ENCODE peak calls at places on chromosomes 11 and 22, in ten cellular contexts. O is HCT116, I is pancreas, J is AG09309, M is astrocyte of the spinal cord, W is adrenal gland, T is kidney, H is right lobe of liver, A is coronary artery, G is MM.1S. U is an unnamed sample.

GRCh38 chr11:2795491-2795991 is 90.0 kb downstream of the CDKN1C start:
- DNase-seq in G (no peak), I (peak; percentile 19), W (peak; percentile 1), H (no peak), J (no peak), M (no peak), A (peak; percentile 65), T (peak; percentile 65), O (no peak), U (no peak)

GRCh38 chr11:131195801-131196517 is 174.5 kb upstream of the NTM start:
- DNase-seq in O (no peak), H (no peak), M (peak; percentile 37), A (no peak), I (peak; percentile 67), J (peak; percentile 4), T (no peak), G (no peak), W (peak; percentile 71), U (peak; percentile 64)

GRCh38 chr11:76694664-76695063 is 24.1 kb upstream of the LRRC32 start:
- DNase-seq in J (peak; percentile 38), T (no peak), H (no peak), G (no peak), O (no peak), M (peak; percentile 83), W (no peak), I (no peak), A (no peak), U (no peak)

GRCh38 chr11:14189874-14190273 is 169.1 kb downstream of the RRAS2 start:
- DNase-seq in A (peak; percentile 79), T (no peak), I (no peak), W (peak; percentile 40), O (no peak), H (no peak), G (no peak), J (no peak), M (no peak), U (no peak)

GRCh38 chr11:17743808-17744119 is 9.2 kb downstream of the KCNC1 start:
- DNase-seq in H (no peak), O (no peak), I (no peak), W (no peak), T (peak; percentile 38), A (no peak), M (peak; percentile 41), J (no peak), G (no peak), U (no peak)

GRCh38 chr22:37088750-37089408 is 20.6 kb downstream of the TMPRSS6 start:
- DNase-seq in I (no peak), T (no peak), A (no peak), H (no peak), W (no peak), J (no peak), O (no peak), G (no peak), M (no peak), U (no peak)

GRCh38 chr11:2902784-2903671 is 17.5 kb upstream of the CDKN1C start:
- DNase-seq in M (no peak), J (no peak), A (no peak), G (no peak), I (no peak), O (no peak), H (peak; percentile 82), W (no peak), T (no peak), U (no peak)

GRCh38 chr11:131217313-131218297 is 152.8 kb upstream of the NTM start:
- DNase-seq in M (no peak), A (no peak), G (no peak), T (no peak), H (no peak), W (no peak), I (no peak), J (no peak), O (no peak), U (no peak)

GRCh38 chr11:84800755-84801346 is 826.3 kb downstream of the DLG2 start:
- DNase-seq in M (peak; percentile 51), J (peak; percentile 28), O (peak; percentile 12), T (no peak), G (no peak), W (no peak), A (no peak), I (no peak), H (no peak), U (no peak)

GRCh38 chr11:7353100-7353499 is 101.4 kb downstream of the SYT9 start:
- DNase-seq in J (no peak), G (peak; percentile 48), A (no peak), W (peak; percentile 12), I (no peak), O (peak; percentile 22), M (no peak), H (no peak), T (peak; percentile 29), U (no peak)

GRCh38 chr11:72954860-72955259 is 140.6 kb downstream of the ATG16L2 start:
- DNase-seq in O (no peak), H (no peak), A (no peak), J (no peak), W (no peak), T (no peak), G (no peak), I (no peak), M (no peak), U (no peak)

GRCh38 chr11:124467376-124468061 is 22.0 kb upstream of the OR8B8 start:
- DNase-seq in J (no peak), I (no peak), T (no peak), O (no peak), M (no peak), A (no peak), W (no peak), H (no peak), G (no peak), U (no peak)

GRCh38 chr22:21032843-21033688 is 705 bp upstream of the SLC7A4 start:
- DNase-seq in H (no peak), M (no peak), O (no peak), I (no peak), J (no peak), G (no peak), A (no peak), W (no peak), T (no peak), U (no peak)

GRCh38 chr11:110106713-110107274 is 13.6 kb downstream of the ZC3H12C start:
- DNase-seq in O (no peak), W (no peak), T (no peak), I (no peak), J (no peak), G (no peak), A (no peak), H (no peak), M (no peak), U (no peak)

GRCh38 chr11:133078591-133079179 is 453.6 kb downstream of the OPCML start:
- DNase-seq in O (no peak), M (peak; percentile 30), H (no peak), W (peak; percentile 38), T (no peak), I (peak; percentile 51), A (no peak), J (no peak), G (peak; percentile 61), U (peak; percentile 12)

GRCh38 chr11:108009497-108010360 is 1.0 kb downstream of the CUL5 start:
- DNase-seq in O (no peak), A (no peak), I (no peak), T (no peak), G (no peak), J (no peak), W (peak; percentile 23), M (peak; percentile 25), H (no peak), U (no peak)

GRCh38 chr11:98679673-98680072 is 341.1 kb upstream of the CNTN5 start:
- DNase-seq in A (no peak), T (no peak), H (no peak), M (no peak), I (no peak), O (no peak), G (no peak), W (no peak), J (no peak), U (no peak)

GRCh38 chr11:44954051-44954906 is 3.6 kb upstream of the TP53I11 start:
- DNase-seq in T (no peak), M (no peak), O (no peak), J (no peak), A (no peak), G (no peak), I (no peak), H (no peak), W (no peak), U (no peak)

GRCh38 chr11:107259826-107260225 is 197.8 kb downstream of the CWF19L2 start:
- DNase-seq in G (no peak), O (no peak), A (no peak), I (no peak), J (no peak), W (peak; percentile 35), M (no peak), T (no peak), H (no peak), U (no peak)

GRCh38 chr11:116454020-116454645 is 318.7 kb downstream of the BUD13 start:
- DNase-seq in M (peak; percentile 18), G (peak; percentile 41), H (peak; percentile 41), T (no peak), O (no peak), I (no peak), W (peak; percentile 47), J (peak; percentile 8), A (no peak), U (no peak)
- TF ChIP-seq CTCF in M (peak; percentile 50), G (peak; percentile 64), H (peak; percentile 54), T (peak; percentile 77), O (peak; percentile 61), I (no peak), W (peak; percentile 59), J (peak; percentile 70), A (no peak), U (peak; percentile 53)

GRCh38 chr22:46066691-46067090 is 83.6 kb upstream of the PPARA start:
- DNase-seq in A (peak; percentile 62), O (no peak), J (no peak), I (peak; percentile 28), W (no peak), G (no peak), T (peak; percentile 37), H (peak; percentile 10), M (peak; percentile 36), U (no peak)
- H3K4me3 ChIP-seq in A (peak overlapping the region; percentile 61), O (peak overlapping the region; percentile 37), J (peak overlapping the region; percentile 35), I (peak overlapping the region; percentile 78), W (no peak overlapping the region), G (no peak overlapping the region), T (peak overlapping the region; percentile 42), H (no peak overlapping the region), M (no peak overlapping the region), U (no peak overlapping the region)

DNA sequence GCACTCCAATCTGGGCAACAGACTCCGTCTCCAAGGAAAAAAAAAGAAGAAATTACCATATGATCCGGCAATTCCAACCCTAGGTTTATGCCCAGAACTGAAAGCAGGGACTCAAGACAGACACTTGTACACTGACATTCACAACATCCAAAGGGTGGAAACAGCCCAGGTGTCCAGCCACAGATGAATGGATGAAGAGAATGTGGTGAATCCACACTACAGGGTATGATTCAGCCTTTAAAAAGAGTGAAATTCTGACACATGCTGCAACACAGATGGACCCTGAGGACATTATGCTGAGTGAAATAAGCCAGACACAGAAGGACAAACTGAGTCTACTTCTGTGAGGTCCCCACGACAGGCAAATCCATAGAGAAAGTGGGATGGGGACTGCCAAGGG is 43.9 kb downstream of the SGSM3 start:
- DNase-seq in G (no peak), T (no peak), J (peak; percentile 2), O (no peak), I (no peak), A (no peak), M (no peak), H (no peak), W (no peak), U (no peak)
- TF ChIP-seq CTCF in G (no peak), T (no peak), J (no peak), O (no peak), I (no peak), A (no peak), M (no peak), H (no peak), W (no peak), U (no peak)

GRCh38 chr22:45521178-45521577 is 18.5 kb downstream of the FBLN1 start:
- DNase-seq in A (no peak), M (no peak), J (no peak), O (peak; percentile 18), T (no peak), W (peak; percentile 32), G (no peak), H (no peak), I (no peak), U (no peak)
- H3K4me3 ChIP-seq in A (no peak overlapping the region), M (no peak overlapping the region), J (no peak overlapping the region), O (no peak overlapping the region), T (no peak overlapping the region), W (no peak overlapping the region), G (no peak overlapping the region), H (no peak overlapping the region), I (no peak overlapping the region), U (no peak overlapping the region)

U was measured in retinal pigment epithelial cell.